ENCODE peak calls at places on chromosomes 6 and 20, in six cellular contexts. Q, Y, U, R, Z and O are unnamed samples.
A peak's percentile ranks its signal among the peaks of the same experiment; 100 is the strongest.

GRCh38 chr6:16762547-16763477 is 1.6 kb upstream of the ATXN1 start:
- DNase-seq in Q (peak; percentile 71), Y (peak; percentile 61), U (peak; percentile 46), R (no peak), Z (peak; percentile 94), O (peak; percentile 92)

GRCh38 chr6:90274481-90275030 is 22.1 kb downstream of the BACH2 start:
- DNase-seq in Q (no peak), Y (peak; percentile 85), U (no peak), R (no peak), Z (no peak), O (no peak)

GRCh38 chr6:55957961-55958422 is 82.6 kb upstream of the BMP5 start:
- DNase-seq in Q (no peak), Y (no peak), U (no peak), R (no peak), Z (peak; percentile 27), O (peak; percentile 7)

GRCh38 chr6:76351275-76351674 is 278.8 kb upstream of the IMPG1 start:
- DNase-seq in Q (no peak), Y (no peak), U (no peak), R (no peak), Z (no peak), O (no peak)

GRCh38 chr6:120219339-120219738 is 869.8 kb upstream of the MAN1A1 start:
- DNase-seq in Q (no peak), Y (no peak), U (no peak), R (no peak), Z (no peak), O (no peak)

GRCh38 chr6:163720005-163720404 is 305.5 kb downstream of the QKI start:
- DNase-seq in Q (no peak), Y (no peak), U (no peak), R (no peak), Z (no peak), O (no peak)

GRCh38 chr20:62984666-62985065 is 22.1 kb downstream of the BHLHE23 start:
- DNase-seq in Q (no peak), Y (no peak), U (no peak), R (no peak), Z (no peak), O (no peak)

GRCh38 chr20:35618372-35619131 is 2.9 kb downstream of the SPAG4 start:
- DNase-seq in Q (peak; percentile 35), Y (no peak), U (peak; percentile 46), R (peak; percentile 67), Z (peak; percentile 23), O (peak; percentile 6)

GRCh38 chr6:21807299-21807698 is 213.7 kb downstream of the SOX4 start:
- DNase-seq in Q (no peak), Y (no peak), U (no peak), R (no peak), Z (no peak), O (no peak)

GRCh38 chr6:111212625-111213024 is 125.3 kb downstream of the SLC16A10 start:
- DNase-seq in Q (no peak), Y (no peak), U (no peak), R (no peak), Z (no peak), O (no peak)

GRCh38 chr20:56433880-56434255 is 21.8 kb downstream of the CASS4 start:
- DNase-seq in Q (no peak), Y (no peak), U (no peak), R (no peak), Z (peak; percentile 92), O (peak; percentile 81)

GRCh38 chr6:119672725-119673124 is 323.2 kb upstream of the MAN1A1 start:
- DNase-seq in Q (no peak), Y (no peak), U (no peak), R (no peak), Z (no peak), O (no peak)

GRCh38 chr6:150685860-150686259 is 86.2 kb downstream of the PLEKHG1 start:
- DNase-seq in Q (peak; percentile 4), Y (peak; percentile 24), U (no peak), R (no peak), Z (no peak), O (no peak)

GRCh38 chr20:38127011-38127621 is 38.0 kb downstream of the TGM2 start:
- DNase-seq in Q (peak; percentile 52), Y (no peak), U (peak; percentile 67), R (no peak), Z (peak; percentile 92), O (peak; percentile 85)

GRCh38 chr20:19603390-19603753 is 154.7 kb upstream of the RIN2 start:
- DNase-seq in Q (no peak), Y (no peak), U (no peak), R (no peak), Z (no peak), O (no peak)

GRCh38 chr20:18005170-18005989 is 36.6 kb downstream of the MGME1 start:
- DNase-seq in Q (no peak), Y (no peak), U (no peak), R (no peak), Z (no peak), O (no peak)

GRCh38 chr6:160978141-160978926 is 13.2 kb upstream of the MAP3K4 start:
- DNase-seq in Q (no peak), Y (no peak), U (peak; percentile 29), R (no peak), Z (peak; percentile 69), O (peak; percentile 78)

GRCh38 chr6:27642744-27643456 is 170.0 kb upstream of the ZNF184 start:
- DNase-seq in Q (no peak), Y (no peak), U (no peak), R (no peak), Z (no peak), O (no peak)

DNA sequence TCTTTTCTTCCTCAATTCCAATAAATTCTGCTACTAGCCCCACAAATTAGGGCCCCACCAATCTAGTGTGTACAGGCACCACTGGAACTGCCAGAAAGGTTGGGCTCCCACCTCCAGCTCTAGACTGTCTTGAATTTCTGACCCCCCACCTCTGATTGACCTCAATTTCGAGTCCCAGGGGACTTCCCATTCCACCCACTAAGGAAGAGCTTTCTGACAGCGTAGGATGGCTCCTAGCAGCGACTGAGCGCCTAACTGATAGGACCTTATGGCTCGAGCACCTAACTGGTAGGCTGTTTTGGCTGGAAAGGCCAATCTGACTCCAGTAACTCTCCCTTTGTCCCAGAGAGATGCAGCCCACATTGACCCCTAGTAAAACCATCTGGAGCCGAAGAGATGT is 171.6 kb upstream of the ZNF184 start:
- DNase-seq in Q (no peak), Y (no peak), U (no peak), R (no peak), Z (no peak), O (no peak)
- TF ChIP-seq CTCF in Q (no peak), Y (no peak), U (no peak), R (no peak), Z (no peak), O (no peak)

GRCh38 chr6:31717499-31718222 is 2.5 kb downstream of the LY6G6D start:
- DNase-seq in Q (no peak), Y (no peak), U (no peak), R (no peak), Z (no peak), O (no peak)
- TF ChIP-seq CTCF in Q (no peak), Y (no peak), U (no peak), R (no peak), Z (no peak), O (peak; percentile 7)

DNA sequence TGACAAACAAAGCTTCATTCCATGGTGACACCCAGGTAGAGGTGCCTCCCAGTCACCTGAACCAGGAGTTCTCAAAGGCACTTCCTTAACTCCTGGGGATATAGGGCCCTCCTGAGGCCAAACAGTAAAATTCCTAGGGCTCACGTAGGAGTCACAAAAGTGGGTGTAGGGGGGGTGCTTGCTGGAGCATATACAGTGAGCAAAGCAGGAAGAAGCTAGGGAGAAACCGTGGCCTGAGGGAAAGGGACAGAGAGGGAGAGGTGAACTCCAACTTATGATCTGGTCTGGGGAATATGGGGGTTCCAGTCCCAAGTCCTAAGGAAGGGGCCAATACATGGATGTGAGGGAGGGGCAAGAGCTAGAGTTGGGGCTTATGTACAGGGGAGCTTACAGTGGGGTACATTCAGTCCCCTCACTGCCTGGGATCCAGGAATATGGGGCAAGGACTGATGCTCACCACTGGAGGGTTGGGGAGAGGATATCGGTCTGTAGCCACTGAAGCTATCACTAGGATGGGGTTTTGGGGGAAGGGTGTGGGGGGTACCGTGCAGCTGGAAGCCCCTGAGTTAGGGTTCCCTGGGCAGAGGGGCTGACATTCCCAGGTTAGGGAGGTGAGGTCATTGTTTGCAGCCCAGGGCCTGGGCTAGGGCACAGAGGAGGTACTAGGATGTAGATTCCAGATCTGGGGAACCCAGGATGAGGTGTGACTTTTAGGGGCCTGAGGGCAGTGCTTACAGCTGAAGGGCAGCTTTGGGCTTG is 950 bp downstream of the PEDS1 start:
- DNase-seq in Q (no peak), Y (no peak), U (no peak), R (no peak), Z (no peak), O (no peak)
- TF ChIP-seq CTCF in Q (no peak), Y (no peak), U (no peak), R (no peak), Z (no peak), O (peak; percentile 12)

DNA sequence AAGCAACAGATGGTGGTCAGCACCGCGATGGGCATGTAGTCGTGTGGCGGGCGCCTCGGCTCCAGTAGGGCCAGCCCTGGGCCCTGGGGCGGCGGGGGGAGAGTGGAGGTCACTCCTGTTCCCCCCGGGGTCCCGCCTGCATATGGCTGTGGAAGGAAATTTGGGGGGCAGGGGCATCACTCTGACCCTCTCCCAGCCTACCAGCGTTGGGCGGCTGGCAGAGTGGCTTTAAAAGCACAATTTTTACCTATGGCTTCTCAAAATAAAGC is 2.2 kb downstream of the PRRT1 start:
- DNase-seq in Q (no peak), Y (no peak), U (no peak), R (no peak), Z (no peak), O (no peak)
- TF ChIP-seq CTCF in Q (no peak), Y (no peak), U (no peak), R (no peak), Z (no peak), O (no peak)

DNA sequence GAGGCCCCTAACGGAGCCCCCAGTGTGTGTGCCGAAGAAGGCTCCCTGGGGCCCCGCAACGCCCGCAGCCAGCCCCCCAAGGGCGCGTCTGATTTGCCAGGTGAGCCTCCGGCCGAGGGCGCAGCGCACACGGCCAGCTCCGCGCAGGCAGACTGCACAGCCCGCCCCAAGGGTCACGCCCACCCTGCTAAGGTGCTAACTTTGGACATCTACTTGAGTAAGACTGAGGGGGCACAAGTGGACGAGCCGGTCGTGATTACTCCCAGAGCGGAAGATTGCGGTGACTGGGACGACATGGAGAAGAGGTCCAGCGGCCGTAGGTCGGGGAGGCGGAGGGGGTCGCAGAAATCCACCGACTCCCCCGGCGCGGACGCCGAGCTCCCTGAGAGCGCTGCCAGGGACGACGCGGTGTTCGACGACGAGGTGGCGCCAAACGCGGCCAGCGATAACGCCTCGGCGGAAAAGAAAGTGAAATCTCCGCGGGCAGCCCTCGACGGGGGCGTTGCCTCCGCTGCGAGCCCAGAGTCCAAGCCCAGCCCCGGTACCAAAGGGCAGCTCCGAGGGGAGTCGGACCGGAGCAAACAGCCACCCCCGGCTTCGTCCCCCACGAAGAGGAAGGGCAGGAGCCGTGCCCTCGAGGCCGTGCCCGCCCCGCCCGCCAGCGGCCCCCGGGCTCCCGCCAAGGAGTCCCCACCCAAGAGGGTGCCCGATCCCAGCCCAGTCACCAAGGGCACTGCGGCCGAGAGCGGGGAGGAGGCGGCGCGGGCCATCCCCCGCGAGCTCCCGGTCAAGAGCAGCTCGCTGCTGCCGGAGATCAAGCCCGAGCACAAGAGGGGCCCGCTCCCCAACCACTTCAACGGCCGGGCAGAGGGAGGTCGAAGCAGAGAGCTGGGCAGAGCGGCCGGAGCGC is 117.0 kb downstream of the RTN4IP1 start:
- DNase-seq in Q (no peak), Y (peak; percentile 76), U (peak; percentile 63), R (no peak), Z (peak; percentile 39), O (no peak)
- TF ChIP-seq CTCF in Q (peak; percentile 7), Y (peak; percentile 67), U (no peak), R (peak; percentile 40), Z (peak; percentile 25), O (peak; percentile 58)